ENCODE peak calls at places on chromosomes 5 and 9, in eight cellular contexts. A is heart right ventricle; J is BE2C; N is lower lobe of right lung; B is upper lobe of right lung; R is HepG2; K is effector memory CD4-positive, alpha-beta T cell; D is heart left ventricle. H is an unnamed sample.
A peak's percentile ranks its signal among the peaks of the same experiment; 100 is the strongest.

GRCh38 chr9:75956161-75956560 is 65.7 kb downstream of the PCSK5 start:
- DNase-seq in A (no peak), J (no peak), N (no peak), B (no peak), R (no peak), K (no peak), D (no peak), H (no peak)

GRCh38 chr9:35519697-35520403 is 29.9 kb downstream of the RUSC2 start:
- DNase-seq in A (no peak), J (no peak), N (no peak), B (no peak), R (no peak), K (no peak), D (no peak), H (no peak)

GRCh38 chr5:77066823-77067442 is 20.2 kb downstream of the ZBED3 start:
- DNase-seq in A (no peak), J (no peak), N (no peak), B (no peak), R (no peak), K (no peak), D (no peak), H (no peak)

GRCh38 chr5:77921369-77921768 is 145.2 kb upstream of the TBCA start:
- DNase-seq in A (no peak), J (no peak), N (no peak), B (no peak), R (no peak), K (no peak), D (no peak), H (no peak)

GRCh38 chr9:2489838-2490314 is 131.7 kb upstream of the VLDLR start:
- DNase-seq in A (peak; percentile 36), J (peak; percentile 66), N (no peak), B (no peak), R (no peak), K (no peak), D (no peak), H (no peak)

GRCh38 chr9:79975471-79976316 is 403.9 kb downstream of the TLE4 start:
- DNase-seq in A (no peak), J (no peak), N (no peak), B (no peak), R (no peak), K (no peak), D (no peak), H (no peak)

GRCh38 chr5:157311595-157311994 is 45.7 kb downstream of the CYFIP2 start:
- DNase-seq in A (no peak), J (no peak), N (no peak), B (no peak), R (no peak), K (no peak), D (no peak), H (no peak)

GRCh38 chr5:32027717-32028321 is 146.3 kb downstream of the GOLPH3 start:
- DNase-seq in A (peak; percentile 82), J (peak; percentile 22), N (no peak), B (no peak), R (peak; percentile 39), K (no peak), D (peak; percentile 82), H (no peak)

GRCh38 chr5:55063220-55063863 is 39.1 kb upstream of the GZMA start:
- DNase-seq in A (no peak), J (no peak), N (no peak), B (no peak), R (no peak), K (no peak), D (no peak), H (peak; percentile 75)

GRCh38 chr5:139694556-139695182 is 46.5 kb downstream of the CXXC5 start:
- DNase-seq in A (no peak), J (no peak), N (no peak), B (no peak), R (no peak), K (no peak), D (no peak), H (no peak)

GRCh38 chr9:93676310-93677054 is 100.1 kb downstream of the PHF2 start:
- DNase-seq in A (peak; percentile 3), J (peak; percentile 8), N (peak; percentile 37), B (peak; percentile 62), R (no peak), K (no peak), D (no peak), H (peak; percentile 44)

GRCh38 chr9:95425910-95426551 is 90.7 kb downstream of the PTCH1 start:
- DNase-seq in A (no peak), J (no peak), N (no peak), B (no peak), R (peak; percentile 21), K (no peak), D (no peak), H (no peak)

GRCh38 chr5:72611111-72611724 is 104.0 kb upstream of the ZNF366 start:
- DNase-seq in A (peak; percentile 70), J (peak; percentile 85), N (peak; percentile 81), B (peak; percentile 82), R (peak; percentile 43), K (no peak), D (peak; percentile 69), H (no peak)

GRCh38 chr5:142253938-142254895 is 70.6 kb downstream of the SPRY4 start:
- DNase-seq in A (no peak), J (no peak), N (no peak), B (no peak), R (no peak), K (no peak), D (no peak), H (no peak)

GRCh38 chr5:68722357-68722756 is 371.5 kb upstream of the SLC30A5 start:
- DNase-seq in A (no peak), J (no peak), N (no peak), B (no peak), R (no peak), K (no peak), D (no peak), H (no peak)

GRCh38 chr5:135915466-135916001 is 19.9 kb upstream of the IL9 start:
- DNase-seq in A (no peak), J (no peak), N (no peak), B (no peak), R (no peak), K (no peak), D (no peak), H (no peak)

GRCh38 chr5:135913713-135914626 is 18.3 kb upstream of the IL9 start:
- DNase-seq in A (no peak), J (no peak), N (no peak), B (no peak), R (no peak), K (no peak), D (no peak), H (no peak)

GRCh38 chr5:135920199-135920598 is 24.6 kb upstream of the IL9 start:
- DNase-seq in A (no peak), J (no peak), N (no peak), B (no peak), R (no peak), K (no peak), D (no peak), H (no peak)

GRCh38 chr5:135921388-135921787 is 25.7 kb upstream of the IL9 start:
- DNase-seq in A (no peak), J (no peak), N (no peak), B (no peak), R (no peak), K (no peak), D (no peak), H (no peak)

DNA sequence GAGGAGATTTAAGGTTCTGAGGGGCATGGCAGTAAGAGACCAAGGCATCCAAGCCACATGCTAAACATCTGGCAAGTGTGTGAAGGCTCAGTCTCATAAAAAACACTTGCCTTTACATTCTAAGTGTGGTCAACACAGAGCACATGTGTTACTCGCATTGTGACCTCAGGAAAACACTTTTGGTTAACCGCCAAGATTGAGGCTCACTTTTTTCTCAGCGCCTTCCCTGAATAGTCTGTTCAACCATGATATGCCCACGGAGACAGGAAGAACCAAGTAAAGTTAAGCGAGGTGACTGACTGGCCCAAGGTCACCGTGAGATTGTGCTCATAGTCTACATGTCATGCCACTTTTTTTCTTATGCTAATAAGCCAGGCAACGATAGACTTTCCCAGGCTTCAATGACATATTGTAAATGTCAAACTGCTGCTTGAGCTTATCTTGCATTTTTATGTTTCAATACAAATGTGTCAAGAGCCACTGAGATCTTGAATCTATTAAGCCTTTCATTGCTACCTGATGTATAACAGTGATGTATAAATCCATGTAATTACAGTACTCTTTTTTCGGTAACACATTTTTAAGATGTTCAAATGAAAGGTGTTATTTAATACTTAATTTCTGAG is 21.1 kb upstream of the IL9 start:
- DNase-seq in A (no peak), J (no peak), N (no peak), B (no peak), R (no peak), K (no peak), D (no peak), H (no peak)
- H3K27me3 ChIP-seq in A (peaks cover 39% of the 10 kb centered on the region), J (peaks cover 78% of the 10 kb centered on the region), N (peaks cover 12% of the 10 kb centered on the region), B (peaks cover 7% of the 10 kb centered on the region), R (peaks cover 2% of the 10 kb centered on the region), K (no peaks in the 10 kb centered on the region), D (no peaks in the 10 kb centered on the region), H (peaks cover 52% of the 10 kb centered on the region)

GRCh38 chr9:4305586-4305985 is 5.7 kb upstream of the GLIS3 start:
- DNase-seq in A (no peak), J (no peak), N (no peak), B (no peak), R (no peak), K (no peak), D (no peak), H (no peak)
- H3K27me3 ChIP-seq in A (no peaks in the 10 kb centered on the region), J (peaks cover 5% of the 10 kb centered on the region), N (no peaks in the 10 kb centered on the region), B (no peaks in the 10 kb centered on the region), R (no peaks in the 10 kb centered on the region), K (no peaks in the 10 kb centered on the region), D (no peaks in the 10 kb centered on the region), H (no peaks in the 10 kb centered on the region)

DNA sequence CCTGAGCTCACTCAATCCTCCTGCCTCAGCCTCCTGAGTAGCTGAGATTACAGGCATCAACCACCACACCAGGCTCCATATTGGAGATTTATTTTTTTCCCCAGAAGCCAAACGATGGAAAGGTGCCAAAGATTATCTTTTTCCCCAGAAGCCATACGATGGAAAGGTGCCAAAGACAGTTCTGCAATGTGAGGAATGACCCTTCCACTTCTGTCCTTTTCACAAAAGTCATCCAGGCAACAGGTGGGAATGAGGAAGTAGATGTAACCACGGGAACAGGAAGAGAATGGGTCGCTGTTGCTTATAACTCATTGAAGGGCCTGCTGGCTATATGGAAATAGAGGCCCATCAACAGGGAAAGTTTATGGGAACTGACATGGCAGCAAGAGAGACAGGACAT is 233.7 kb upstream of the MSX2 start:
- DNase-seq in A (no peak), J (no peak), N (no peak), B (no peak), R (no peak), K (no peak), D (no peak), H (no peak)
- H3K27me3 ChIP-seq in A (peaks cover 12% of the 10 kb centered on the region), J (no peaks in the 10 kb centered on the region), N (peaks cover 4% of the 10 kb centered on the region), B (no peaks in the 10 kb centered on the region), R (no peaks in the 10 kb centered on the region), K (no peaks in the 10 kb centered on the region), D (no peaks in the 10 kb centered on the region), H (no peaks in the 10 kb centered on the region)

GRCh38 chr5:135019314-135019713 is 14.7 kb downstream of the PITX1 start:
- DNase-seq in A (no peak), J (no peak), N (peak; percentile 32), B (peak; percentile 53), R (no peak), K (no peak), D (no peak), H (peak; percentile 37)
- H3K27me3 ChIP-seq in A (peaks cover 6% of the 10 kb centered on the region), J (no peaks in the 10 kb centered on the region), N (peaks cover 3% of the 10 kb centered on the region), B (no peaks in the 10 kb centered on the region), R (no peaks in the 10 kb centered on the region), K (no peaks in the 10 kb centered on the region), D (no peaks in the 10 kb centered on the region), H (no peaks in the 10 kb centered on the region)

H was measured in RWPE2.